ENCODE peak calls at places on chromosomes 3 and 15, in ten cellular contexts. N, Z, R, P, H, D, M, K, J and Y are unnamed samples.

GRCh38 chr15:74863239-74864056 is 9.7 kb downstream of the SCAMP2 start:
- DNase-seq in P (no peak), N (no peak), H (no peak), D (no peak), R (no peak), K (no peak), J (no peak), Z (no peak), M (peak; percentile 77), Y (no peak)

GRCh38 chr3:58994746-58995330 is 55.0 kb downstream of the CFAP20DC start:
- DNase-seq in J (no peak), H (peak; percentile 37), M (peak; percentile 68), R (no peak), Z (peak; percentile 14), D (peak; percentile 81), N (no peak), P (peak; percentile 45), K (peak; percentile 34), Y (no peak)

GRCh38 chr3:71345429-71346027 is 238.0 kb downstream of the FOXP1 start:
- DNase-seq in R (no peak), J (no peak), K (no peak), Z (no peak), D (no peak), H (no peak), N (no peak), P (no peak), M (no peak), Y (no peak)

GRCh38 chr15:25244731-25245585 is 193.9 kb downstream of the UBE3A start:
- DNase-seq in D (no peak), N (no peak), R (peak; percentile 54), M (no peak), K (peak; percentile 14), P (no peak), Z (no peak), H (no peak), J (no peak), Y (peak; percentile 46)

GRCh38 chr3:43759297-43759782 is 68.6 kb downstream of the ABHD5 start:
- DNase-seq in N (no peak), D (no peak), J (no peak), R (no peak), K (no peak), H (no peak), M (peak; percentile 60), Z (no peak), P (no peak), Y (peak; percentile 40)

GRCh38 chr15:83327041-83327440 is 42.6 kb upstream of the BNC1 start:
- DNase-seq in K (no peak), D (no peak), Z (no peak), R (no peak), M (peak; percentile 11), N (no peak), H (no peak), P (no peak), J (no peak), Y (no peak)

GRCh38 chr3:25433868-25434267 is 5.8 kb downstream of the RARB start:
- DNase-seq in N (no peak), J (no peak), R (no peak), Z (no peak), D (no peak), H (no peak), P (no peak), K (no peak), M (no peak), Y (no peak)

GRCh38 chr3:151226088-151226563 is 23.1 kb upstream of the GPR171 start:
- DNase-seq in Z (no peak), R (no peak), M (peak; percentile 86), D (peak; percentile 44), K (no peak), H (no peak), J (no peak), N (no peak), P (no peak), Y (no peak)

GRCh38 chr15:77070500-77071337 is at the start of gene TSPAN3:
- DNase-seq in J (peak; percentile 46), N (peak; percentile 93), H (peak; percentile 93), R (peak; percentile 97), P (peak; percentile 93), M (peak; percentile 71), D (peak; percentile 97), K (peak; percentile 95), Z (peak; percentile 29), Y (peak; percentile 96)

GRCh38 chr3:49668414-49668797 is 5.7 kb upstream of the APEH start:
- DNase-seq in Z (no peak), K (no peak), N (no peak), M (no peak), R (no peak), J (no peak), H (no peak), D (peak; percentile 33), P (no peak), Y (no peak)

GRCh38 chr15:100713163-100713867 is 110.9 kb downstream of the ASB7 start:
- DNase-seq in M (peak; percentile 100), N (no peak), Z (no peak), J (no peak), R (no peak), H (no peak), K (peak; percentile 41), D (peak; percentile 88), P (no peak), Y (peak; percentile 53)

GRCh38 chr3:150495563-150496168 is 50.6 kb downstream of the SERP1 start:
- DNase-seq in N (no peak), P (peak; percentile 54), J (peak; percentile 7), K (no peak), H (peak; percentile 13), M (peak; percentile 32), D (peak; percentile 58), R (no peak), Z (no peak), Y (no peak)

GRCh38 chr3:58388550-58389061 is 45.0 kb downstream of the PDHB start:
- DNase-seq in Z (no peak), N (no peak), R (no peak), H (no peak), P (peak; percentile 94), D (peak; percentile 44), J (no peak), M (no peak), K (no peak), Y (no peak)

GRCh38 chr3:24963762-24964625 is 464.1 kb upstream of the RARB start:
- DNase-seq in J (no peak), K (no peak), H (no peak), R (no peak), Z (no peak), P (no peak), D (peak; percentile 63), M (peak; percentile 21), N (no peak), Y (no peak)

GRCh38 chr15:65578904-65579728 is 31.8 kb downstream of the INTS14 start:
- DNase-seq in P (no peak), M (no peak), H (no peak), K (no peak), N (no peak), D (no peak), J (no peak), Z (no peak), R (no peak), Y (no peak)

GRCh38 chr3:123816673-123817207 is 67.4 kb downstream of the MYLK start:
- DNase-seq in H (no peak), D (no peak), M (no peak), N (no peak), K (no peak), P (no peak), J (no peak), R (no peak), Z (no peak), Y (no peak)

GRCh38 chr15:39404767-39405173 is 176.1 kb upstream of the THBS1 start:
- DNase-seq in R (no peak), M (peak; percentile 100), N (no peak), J (no peak), H (no peak), P (no peak), Z (no peak), D (no peak), K (no peak), Y (no peak)

GRCh38 chr15:83206971-83207621 is 527 bp downstream of the HDGFL3 start:
- DNase-seq in R (peak; percentile 83), M (peak; percentile 30), N (no peak), D (peak; percentile 72), J (no peak), Z (peak; percentile 19), H (no peak), K (peak; percentile 41), P (peak; percentile 28), Y (no peak)

GRCh38 chr3:8886556-8886955 is 76.7 kb downstream of the RAD18 start:
- DNase-seq in D (no peak), Z (no peak), H (no peak), P (no peak), N (no peak), M (no peak), J (no peak), R (no peak), K (no peak), Y (no peak)

GRCh38 chr15:70833897-70834765 is 19.8 kb downstream of the LARP6 start:
- DNase-seq in R (no peak), H (no peak), P (no peak), K (peak; percentile 59), Z (no peak), J (no peak), D (peak; percentile 65), N (no peak), M (peak; percentile 52), Y (peak; percentile 65)

GRCh38 chr15:69417581-69417980 is 3.4 kb downstream of the KIF23 start:
- DNase-seq in M (no peak), D (no peak), K (no peak), N (no peak), Z (no peak), H (no peak), J (no peak), P (no peak), R (no peak), Y (no peak)